ENCODE peak calls at places on chromosomes 16 and 17, in four cellular contexts. C is HEK293T, Z is HepG2, Y is WTC11. Q is an unnamed sample.

GRCh38 chr16:46908540-46909372 is 24.6 kb downstream of the GPT2 start:
- DNase-seq in C (peak), Z (peak), Y (peak), Q (peak)

GRCh38 chr17:51014129-51014528 is 106.5 kb downstream of the SPAG9 start:
- DNase-seq in C (no peak), Z (no peak), Y (no peak), Q (no peak)

GRCh38 chr16:75566889-75567255 is 693 bp downstream of the GABARAPL2 start:
- DNase-seq in C (peak), Z (no peak), Y (peak), Q (peak)

GRCh38 chr16:23317751-23318150 is 15.6 kb downstream of the SCNN1B start:
- DNase-seq in C (no peak), Z (no peak), Y (no peak), Q (no peak)

GRCh38 chr17:5500247-5500803 is 14.0 kb downstream of the MIS12 start:
- DNase-seq in C (no peak), Z (no peak), Y (no peak), Q (no peak)

GRCh38 chr17:2406271-2406902 is 5.5 kb upstream of the MNT start:
- DNase-seq in C (no peak), Z (no peak), Y (no peak), Q (no peak)

GRCh38 chr17:68095205-68095811 is 59.8 kb downstream of the KPNA2 start:
- DNase-seq in C (no peak), Z (no peak), Y (no peak), Q (no peak)

GRCh38 chr17:82241183-82241925 is 12.5 kb downstream of the SLC16A3 start:
- DNase-seq in C (no peak), Z (peak), Y (no peak), Q (no peak)

GRCh38 chr17:65594585-65594940 is 33.1 kb upstream of the AXIN2 start:
- DNase-seq in C (no peak), Z (no peak), Y (no peak), Q (no peak)

GRCh38 chr17:79627766-79628690 is 17.2 kb upstream of the RBFOX3 start:
- DNase-seq in C (no peak), Z (no peak), Y (peak), Q (no peak)

GRCh38 chr16:3655030-3655790 is 719 bp downstream of the DNASE1 start:
- DNase-seq in C (no peak), Z (no peak), Y (peak), Q (no peak)

GRCh38 chr17:35164716-35165115 is 17.1 kb downstream of the UNC45B start:
- DNase-seq in C (no peak), Z (no peak), Y (no peak), Q (no peak)

GRCh38 chr17:51857052-51857593 is 301.4 kb downstream of the CA10 start:
- DNase-seq in C (peak), Z (no peak), Y (no peak), Q (no peak)

GRCh38 chr17:1110844-1111598 is 68.8 kb downstream of the ABR start:
- DNase-seq in C (no peak), Z (peak), Y (no peak), Q (no peak)

DNA sequence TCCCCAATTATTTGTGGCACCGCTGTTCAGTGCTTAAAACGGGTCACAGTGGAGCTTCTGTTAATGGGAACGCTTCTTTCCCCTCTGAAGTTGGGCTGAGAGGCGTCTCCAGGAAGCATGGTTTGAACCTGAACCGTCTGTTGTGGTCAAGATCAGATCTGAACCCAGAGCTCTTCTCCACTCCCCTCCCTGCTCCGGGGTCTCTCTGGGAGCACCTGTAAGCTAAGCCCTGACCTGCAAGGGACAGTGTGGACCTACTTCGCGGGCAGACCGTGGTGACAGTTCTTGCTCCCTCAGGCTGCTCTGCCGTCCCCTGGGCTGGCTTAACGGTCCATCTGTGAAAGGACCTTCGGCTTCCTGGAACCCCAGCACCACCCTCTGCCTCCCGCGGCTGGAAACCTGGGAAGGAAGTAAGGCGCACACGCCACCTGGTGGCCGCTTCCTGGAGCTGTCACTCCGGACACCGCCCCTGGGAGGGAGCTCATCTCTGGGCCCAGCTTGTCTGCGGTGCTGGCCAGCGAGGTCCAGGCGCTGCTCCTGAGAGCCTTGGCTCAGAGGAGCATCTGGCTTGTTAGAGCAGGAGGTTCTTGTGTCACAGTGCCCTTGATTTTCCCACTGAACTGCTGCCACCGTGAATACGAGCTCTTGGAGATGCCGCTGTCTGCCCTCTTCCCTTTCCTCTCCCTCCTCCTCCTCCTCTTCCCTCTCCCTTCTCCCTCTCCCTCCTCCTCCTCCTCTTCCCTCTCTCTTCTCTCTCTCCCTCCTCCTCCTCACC is 518.5 kb upstream of the EEF2KMT start:
- DNase-seq in C (peak), Z (peak), Y (peak), Q (peak)
- TF ChIP-seq ELF4 in C (no peak), Z (no peak), Y (no peak), Q (no peak)

DNA sequence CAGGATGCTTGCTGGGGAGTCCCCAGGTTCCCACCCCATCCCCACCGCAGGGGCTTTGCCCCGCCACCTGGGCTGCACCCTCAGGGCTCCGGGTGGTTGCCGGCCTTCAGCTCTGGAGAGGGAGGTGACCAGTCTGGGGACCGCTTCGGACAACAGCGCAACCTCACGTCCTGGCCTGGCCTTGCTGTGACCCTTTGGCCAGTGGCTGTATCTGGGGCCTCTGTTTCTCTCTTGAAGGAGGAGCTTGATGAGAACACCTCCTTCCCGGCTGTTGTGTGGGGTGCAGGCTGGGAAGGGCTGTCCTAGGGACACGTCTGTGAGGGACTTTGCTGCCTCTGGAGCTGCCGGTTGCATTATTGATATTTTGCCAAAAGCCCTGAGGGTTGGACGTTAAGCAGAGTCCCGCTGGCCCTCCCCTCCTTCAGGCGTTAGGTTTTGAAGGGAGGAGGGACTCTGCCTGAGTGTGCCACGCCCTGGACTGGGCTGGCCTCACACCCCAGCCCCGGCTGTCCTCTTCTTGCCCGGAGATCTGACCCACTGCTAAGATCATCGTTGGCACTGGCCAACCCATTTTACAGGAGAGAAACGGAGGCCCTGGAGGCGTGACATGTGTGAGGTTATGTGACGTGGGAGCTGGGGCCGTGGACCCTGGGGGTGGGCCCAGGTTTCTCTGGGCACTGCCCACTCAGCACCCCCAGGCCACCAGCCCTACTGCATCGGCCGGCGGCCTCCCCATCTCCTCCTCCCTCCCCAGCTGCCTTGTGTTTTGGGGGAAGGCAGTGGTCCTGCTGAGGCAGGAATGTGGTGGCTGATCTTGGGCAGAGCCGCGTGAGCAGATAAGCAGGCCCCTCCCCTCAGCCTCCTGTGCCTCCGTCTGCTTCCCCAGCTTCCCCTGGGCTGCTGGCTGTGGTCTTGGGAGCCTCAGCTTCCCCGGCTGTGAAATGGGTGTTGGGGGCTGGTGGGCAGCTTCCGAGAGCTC is 8.5 kb downstream of the ZFPM1 start:
- DNase-seq in C (peak), Z (no peak), Y (peak), Q (peak)
- TF ChIP-seq ELF4 in C (no peak), Z (no peak), Y (no peak), Q (no peak)

DNA sequence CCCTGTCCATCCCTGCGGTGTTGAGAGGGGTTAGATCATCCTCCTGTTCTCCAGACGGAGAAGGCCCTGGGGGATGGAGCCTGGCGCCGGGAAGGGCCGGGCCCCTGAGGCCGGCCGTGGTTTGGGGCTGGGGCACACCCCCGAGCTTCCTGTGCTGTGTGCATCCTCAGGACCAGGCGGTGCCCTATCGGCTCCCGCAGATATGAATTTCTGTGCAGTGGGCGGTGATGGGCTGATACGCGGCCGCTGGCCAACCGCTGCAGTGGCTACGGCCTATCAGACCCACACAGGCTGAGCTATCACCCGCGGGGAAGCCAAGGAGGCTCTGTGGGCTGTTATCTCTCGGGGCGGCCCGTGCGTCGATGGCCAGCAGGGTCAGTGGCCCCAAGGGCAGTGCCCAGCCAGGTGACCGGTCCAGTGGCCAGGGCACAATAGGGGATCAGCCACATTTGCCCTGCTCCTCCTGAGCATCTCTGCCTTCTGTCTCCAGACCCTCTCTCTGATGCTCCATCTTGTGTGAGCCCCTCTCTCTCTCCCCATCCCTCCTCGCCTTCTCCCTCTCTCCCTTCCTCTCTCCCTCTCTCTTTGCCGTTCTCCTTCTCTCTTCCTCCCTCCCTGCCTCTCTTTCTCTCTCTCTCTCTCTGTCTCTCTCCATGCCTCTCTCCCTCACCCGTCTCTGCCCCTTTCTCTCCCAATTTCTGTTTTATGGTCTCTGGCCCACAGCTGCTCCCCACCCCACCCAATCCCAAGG is 38.7 kb downstream of the ZFPM1 start:
- DNase-seq in C (no peak), Z (no peak), Y (no peak), Q (peak)
- TF ChIP-seq ELF4 in C (no peak), Z (no peak), Y (no peak), Q (peak)

GRCh38 chr17:38369124-38369886 is 17.7 kb downstream of the SOCS7 start:
- DNase-seq in C (no peak), Z (no peak), Y (no peak), Q (no peak)
- TF ChIP-seq ELF4 in C (no peak), Z (no peak), Y (no peak), Q (no peak)

GRCh38 chr16:72859581-72859980 is 188.3 kb downstream of the ZFHX3 start:
- DNase-seq in C (no peak), Z (no peak), Y (no peak), Q (no peak)

GRCh38 chr16:72860726-72861562 is 187.0 kb downstream of the ZFHX3 start:
- DNase-seq in C (no peak), Z (no peak), Y (no peak), Q (no peak)

GRCh38 chr16:72865258-72865657 is 182.7 kb downstream of the ZFHX3 start:
- DNase-seq in C (no peak), Z (no peak), Y (no peak), Q (no peak)

GRCh38 chr16:72864130-72864833 is 183.6 kb downstream of the ZFHX3 start:
- DNase-seq in C (no peak), Z (no peak), Y (no peak), Q (no peak)

GRCh38 chr16:72862090-72862489 is 185.8 kb downstream of the ZFHX3 start:
- DNase-seq in C (no peak), Z (no peak), Y (no peak), Q (no peak)
- TF ChIP-seq ELF4 in C (no peak), Z (no peak), Y (no peak), Q (no peak)

DNA sequence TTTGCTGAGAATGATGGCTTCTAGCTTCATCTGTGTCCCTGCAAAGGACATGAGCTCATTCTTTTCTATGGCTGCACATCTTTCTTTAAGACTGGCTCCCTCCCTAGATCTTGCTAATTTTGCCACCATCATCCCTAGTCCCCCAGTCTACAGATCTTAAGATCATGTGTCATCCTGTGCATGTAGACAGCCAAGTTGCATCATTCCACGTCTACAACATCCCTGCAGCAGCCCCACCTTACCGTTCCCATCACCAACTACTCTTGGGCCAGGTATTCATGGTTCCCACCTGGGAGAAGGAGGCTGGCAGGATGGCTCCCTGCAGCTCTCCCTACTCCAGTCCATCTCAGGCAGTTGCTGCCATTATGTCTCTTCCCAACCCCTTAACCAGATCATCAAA is 12.3 kb downstream of the CPPED1 start:
- DNase-seq in C (no peak), Z (no peak), Y (no peak), Q (no peak)
- TF ChIP-seq ELF4 in C (no peak), Z (no peak), Y (no peak), Q (no peak)

DNA sequence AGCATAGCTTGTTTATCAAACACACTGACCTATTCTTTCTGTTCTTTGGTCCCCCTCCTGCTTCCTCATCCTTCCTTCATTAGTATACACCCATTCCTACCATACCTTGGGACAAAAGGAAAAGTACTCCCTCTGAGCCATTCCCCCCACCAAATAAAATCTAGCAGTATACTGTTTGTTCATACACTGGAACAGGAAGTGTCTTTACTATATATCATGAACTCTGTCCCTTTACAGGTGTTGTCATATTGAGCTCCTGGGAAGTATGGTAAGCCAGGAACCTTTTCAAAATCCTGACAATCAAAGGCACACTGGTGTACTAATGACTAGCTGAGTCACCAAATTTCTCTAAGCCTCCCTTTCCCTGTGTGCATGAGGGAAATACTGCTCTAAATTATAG is 37.4 kb upstream of the NUFIP2 start:
- DNase-seq in C (no peak), Z (peak), Y (no peak), Q (no peak)
- TF ChIP-seq ELF4 in C (no peak), Z (no peak), Y (no peak), Q (no peak)

GRCh38 chr17:76379646-76380376 is 4.6 kb upstream of the SPHK1 start:
- DNase-seq in C (no peak), Z (no peak), Y (no peak), Q (no peak)
- TF ChIP-seq ELF4 in C (no peak), Z (no peak), Y (no peak), Q (no peak)

GRCh38 chr17:47180337-47180736 is 8.8 kb downstream of the CDC27 start:
- DNase-seq in C (no peak), Z (peak), Y (no peak), Q (no peak)

GRCh38 chr17:47177261-47177660 is 11.8 kb downstream of the CDC27 start:
- DNase-seq in C (no peak), Z (no peak), Y (no peak), Q (no peak)

GRCh38 chr17:47184671-47185070 is 4.4 kb downstream of the CDC27 start:
- DNase-seq in C (no peak), Z (no peak), Y (no peak), Q (no peak)

GRCh38 chr17:47176438-47176837 is 12.7 kb downstream of the CDC27 start:
- DNase-seq in C (no peak), Z (no peak), Y (no peak), Q (no peak)

DNA sequence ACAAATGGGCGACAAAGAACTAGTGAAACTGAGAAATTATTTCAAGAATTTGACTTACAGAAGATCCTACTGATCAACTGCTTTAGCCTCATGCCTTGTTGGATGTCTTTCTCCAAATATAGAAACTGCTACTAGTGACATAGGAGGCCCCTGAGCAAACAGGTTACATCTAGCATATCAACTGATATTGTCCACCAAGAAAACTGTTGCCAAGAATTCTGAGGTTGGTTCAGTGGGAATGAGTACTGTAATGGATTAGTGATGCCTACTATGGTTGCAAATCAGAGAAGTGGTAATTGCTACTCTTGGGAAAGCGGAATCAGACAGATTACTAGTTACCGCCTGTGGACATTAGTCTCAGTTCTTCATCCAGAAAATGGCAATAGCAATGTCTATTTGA is 10.0 kb downstream of the CDC27 start:
- DNase-seq in C (no peak), Z (no peak), Y (no peak), Q (no peak)
- TF ChIP-seq ELF4 in C (no peak), Z (no peak), Y (no peak), Q (no peak)

GRCh38 chr16:31474778-31475738 is 3.1 kb downstream of the TGFB1I1 start:
- DNase-seq in C (no peak), Z (no peak), Y (no peak), Q (no peak)

GRCh38 chr16:31474173-31474714 is 2.3 kb downstream of the TGFB1I1 start:
- DNase-seq in C (no peak), Z (no peak), Y (no peak), Q (peak)

GRCh38 chr16:31471875-31472558 is at the start of gene TGFB1I1:
- DNase-seq in C (peak), Z (no peak), Y (peak), Q (no peak)

GRCh38 chr16:31472559-31473203 is 729 bp downstream of the TGFB1I1 start:
- DNase-seq in C (peak), Z (peak), Y (peak), Q (peak)

GRCh38 chr16:31473300-31474052 is 1.5 kb downstream of the TGFB1I1 start:
- DNase-seq in C (no peak), Z (no peak), Y (no peak), Q (no peak)
- TF ChIP-seq ELF4 in C (no peak), Z (no peak), Y (no peak), Q (no peak)